ENCODE peak calls at places on chromosomes 2 and 18, in six cellular contexts. One of them, this sample, is unnamed.
A peak's percentile ranks its signal among the peaks of the same experiment; 100 is the strongest.

GRCh38 chr18:61842146-61842545 is 50.7 kb downstream of the RNF152 start:
- DNase-seq in K562: no peak
- DNase-seq in HepG2: no peak
- DNase-seq in endothelial cell of umbilical vein: peak; percentile 81
- DNase-seq in WTC11: no peak
- DNase-seq in A549: no peak
- DNase-seq in this sample: no peak

GRCh38 chr2:181977661-181978350 is 7.8 kb upstream of the PPP1R1C start:
- DNase-seq in HepG2: no peak
- DNase-seq in WTC11: no peak
- DNase-seq in A549: peak; percentile 10
- DNase-seq in K562: no peak
- DNase-seq in endothelial cell of umbilical vein: no peak
- DNase-seq in this sample: no peak

GRCh38 chr18:47260138-47260923 is 8.9 kb upstream of the SKOR2 start:
- DNase-seq in K562: peak; percentile 23
- DNase-seq in HepG2: peak; percentile 5
- DNase-seq in A549: peak; percentile 28
- DNase-seq in WTC11: peak; percentile 93
- DNase-seq in endothelial cell of umbilical vein: peak; percentile 25
- DNase-seq in this sample: peak; percentile 95

GRCh38 chr2:111238336-111238735 is 117.6 kb downstream of the BCL2L11 start:
- DNase-seq in endothelial cell of umbilical vein: no peak
- DNase-seq in WTC11: no peak
- DNase-seq in HepG2: no peak
- DNase-seq in K562: no peak
- DNase-seq in A549: no peak
- DNase-seq in this sample: no peak

GRCh38 chr2:33670392-33670937 is 71.4 kb upstream of the FAM98A start:
- DNase-seq in A549: peak; percentile 21
- DNase-seq in endothelial cell of umbilical vein: no peak
- DNase-seq in HepG2: no peak
- DNase-seq in K562: peak; percentile 7
- DNase-seq in WTC11: peak; percentile 21
- DNase-seq in this sample: no peak

GRCh38 chr2:225164406-225165048 is 122.3 kb upstream of the DOCK10 start:
- DNase-seq in WTC11: no peak
- DNase-seq in endothelial cell of umbilical vein: peak; percentile 2
- DNase-seq in A549: no peak
- DNase-seq in K562: peak; percentile 8
- DNase-seq in HepG2: no peak
- DNase-seq in this sample: no peak

GRCh38 chr2:20153131-20153851 is 71.6 kb downstream of the SDC1 start:
- DNase-seq in endothelial cell of umbilical vein: no peak
- DNase-seq in WTC11: no peak
- DNase-seq in HepG2: no peak
- DNase-seq in A549: no peak
- DNase-seq in K562: no peak
- DNase-seq in this sample: no peak

GRCh38 chr2:39124770-39125075 is 3.9 kb upstream of the SOS1 start:
- DNase-seq in HepG2: no peak
- DNase-seq in endothelial cell of umbilical vein: no peak
- DNase-seq in K562: peak; percentile 62
- DNase-seq in WTC11: no peak
- DNase-seq in A549: no peak
- DNase-seq in this sample: no peak

GRCh38 chr2:129849559-129850160 is 129.8 kb upstream of the RAB6C start:
- DNase-seq in K562: peak; percentile 71
- DNase-seq in A549: peak; percentile 29
- DNase-seq in WTC11: no peak
- DNase-seq in HepG2: peak; percentile 69
- DNase-seq in endothelial cell of umbilical vein: peak; percentile 74
- DNase-seq in this sample: no peak

GRCh38 chr2:207479198-207479785 is 50.5 kb upstream of the CREB1 start:
- DNase-seq in HepG2: peak; percentile 52
- DNase-seq in endothelial cell of umbilical vein: no peak
- DNase-seq in K562: no peak
- DNase-seq in A549: no peak
- DNase-seq in WTC11: no peak
- DNase-seq in this sample: no peak

GRCh38 chr18:10661333-10661732 is 135.5 kb downstream of the NAPG start:
- DNase-seq in K562: no peak
- DNase-seq in HepG2: no peak
- DNase-seq in endothelial cell of umbilical vein: no peak
- DNase-seq in WTC11: no peak
- DNase-seq in A549: no peak
- DNase-seq in this sample: no peak

GRCh38 chr2:231611273-231612198 is 18.9 kb downstream of the TEX44 start:
- DNase-seq in K562: peak; percentile 71
- DNase-seq in WTC11: peak; percentile 63
- DNase-seq in A549: peak; percentile 92
- DNase-seq in endothelial cell of umbilical vein: peak; percentile 55
- DNase-seq in HepG2: peak; percentile 59
- DNase-seq in this sample: peak; percentile 81

GRCh38 chr2:159706385-159706980 is 5.8 kb upstream of the MARCHF7 start:
- DNase-seq in endothelial cell of umbilical vein: no peak
- DNase-seq in K562: no peak
- DNase-seq in A549: no peak
- DNase-seq in HepG2: no peak
- DNase-seq in WTC11: no peak
- DNase-seq in this sample: no peak

GRCh38 chr2:40466926-40467325 is 15.0 kb upstream of the SLC8A1 start:
- DNase-seq in A549: no peak
- DNase-seq in endothelial cell of umbilical vein: no peak
- DNase-seq in WTC11: no peak
- DNase-seq in HepG2: no peak
- DNase-seq in K562: no peak
- DNase-seq in this sample: no peak

GRCh38 chr2:240467659-240468299 is 32.3 kb downstream of the GPC1 start:
- DNase-seq in A549: no peak
- DNase-seq in K562: no peak
- DNase-seq in endothelial cell of umbilical vein: no peak
- DNase-seq in HepG2: no peak
- DNase-seq in WTC11: peak; percentile 12
- DNase-seq in this sample: no peak

GRCh38 chr2:241564596-241565411 is 6.3 kb downstream of the BOK start:
- DNase-seq in WTC11: no peak
- DNase-seq in HepG2: no peak
- DNase-seq in endothelial cell of umbilical vein: no peak
- DNase-seq in A549: no peak
- DNase-seq in K562: no peak
- DNase-seq in this sample: no peak

GRCh38 chr2:73112913-73113633 is at the start of gene RAB11FIP5:
- DNase-seq in A549: peak; percentile 67
- DNase-seq in WTC11: peak; percentile 86
- DNase-seq in HepG2: peak; percentile 57
- DNase-seq in endothelial cell of umbilical vein: peak; percentile 70
- DNase-seq in K562: peak; percentile 74
- DNase-seq in this sample: peak; percentile 91

GRCh38 chr18:68033466-68033865 is 516.9 kb upstream of the DSEL start:
- DNase-seq in endothelial cell of umbilical vein: no peak
- DNase-seq in HepG2: no peak
- DNase-seq in A549: no peak
- DNase-seq in WTC11: no peak
- DNase-seq in K562: no peak
- DNase-seq in this sample: no peak

GRCh38 chr2:224222320-224222719 is 179.6 kb downstream of the FAM124B start:
- DNase-seq in endothelial cell of umbilical vein: peak; percentile 32
- DNase-seq in WTC11: no peak
- DNase-seq in HepG2: no peak
- DNase-seq in A549: no peak
- DNase-seq in K562: no peak
- DNase-seq in this sample: no peak

GRCh38 chr2:167052825-167053224 is 164.5 kb downstream of the XIRP2 start:
- DNase-seq in HepG2: no peak
- DNase-seq in A549: no peak
- DNase-seq in endothelial cell of umbilical vein: no peak
- DNase-seq in K562: no peak
- DNase-seq in WTC11: no peak
- DNase-seq in this sample: no peak

GRCh38 chr2:47271054-47272000 is 116.2 kb upstream of the STPG4 start:
- DNase-seq in HepG2: no peak
- DNase-seq in WTC11: no peak
- DNase-seq in endothelial cell of umbilical vein: no peak
- DNase-seq in K562: no peak
- DNase-seq in A549: no peak
- DNase-seq in this sample: no peak
- TF ChIP-seq JUN in HepG2: no peak
- TF ChIP-seq JUN in WTC11: no peak
- TF ChIP-seq JUN in endothelial cell of umbilical vein: no peak
- TF ChIP-seq JUN in K562: no peak
- TF ChIP-seq JUN in A549: no peak
- TF ChIP-seq JUN in this sample: no peak

GRCh38 chr2:185179783-185180182 is 558.8 kb upstream of the FSIP2 start:
- DNase-seq in A549: no peak
- DNase-seq in K562: no peak
- DNase-seq in HepG2: no peak
- DNase-seq in WTC11: no peak
- DNase-seq in endothelial cell of umbilical vein: no peak
- DNase-seq in this sample: no peak
- TF ChIP-seq JUN in A549: no peak
- TF ChIP-seq JUN in K562: no peak
- TF ChIP-seq JUN in HepG2: no peak
- TF ChIP-seq JUN in WTC11: no peak
- TF ChIP-seq JUN in endothelial cell of umbilical vein: no peak
- TF ChIP-seq JUN in this sample: no peak

GRCh38 chr2:10552220-10552870 is 104.2 kb upstream of the ODC1 start:
- DNase-seq in HepG2: no peak
- DNase-seq in WTC11: no peak
- DNase-seq in A549: no peak
- DNase-seq in endothelial cell of umbilical vein: no peak
- DNase-seq in K562: no peak
- DNase-seq in this sample: no peak
- TF ChIP-seq JUN in HepG2: no peak
- TF ChIP-seq JUN in WTC11: no peak
- TF ChIP-seq JUN in A549: no peak
- TF ChIP-seq JUN in endothelial cell of umbilical vein: no peak
- TF ChIP-seq JUN in K562: no peak
- TF ChIP-seq JUN in this sample: no peak

DNA sequence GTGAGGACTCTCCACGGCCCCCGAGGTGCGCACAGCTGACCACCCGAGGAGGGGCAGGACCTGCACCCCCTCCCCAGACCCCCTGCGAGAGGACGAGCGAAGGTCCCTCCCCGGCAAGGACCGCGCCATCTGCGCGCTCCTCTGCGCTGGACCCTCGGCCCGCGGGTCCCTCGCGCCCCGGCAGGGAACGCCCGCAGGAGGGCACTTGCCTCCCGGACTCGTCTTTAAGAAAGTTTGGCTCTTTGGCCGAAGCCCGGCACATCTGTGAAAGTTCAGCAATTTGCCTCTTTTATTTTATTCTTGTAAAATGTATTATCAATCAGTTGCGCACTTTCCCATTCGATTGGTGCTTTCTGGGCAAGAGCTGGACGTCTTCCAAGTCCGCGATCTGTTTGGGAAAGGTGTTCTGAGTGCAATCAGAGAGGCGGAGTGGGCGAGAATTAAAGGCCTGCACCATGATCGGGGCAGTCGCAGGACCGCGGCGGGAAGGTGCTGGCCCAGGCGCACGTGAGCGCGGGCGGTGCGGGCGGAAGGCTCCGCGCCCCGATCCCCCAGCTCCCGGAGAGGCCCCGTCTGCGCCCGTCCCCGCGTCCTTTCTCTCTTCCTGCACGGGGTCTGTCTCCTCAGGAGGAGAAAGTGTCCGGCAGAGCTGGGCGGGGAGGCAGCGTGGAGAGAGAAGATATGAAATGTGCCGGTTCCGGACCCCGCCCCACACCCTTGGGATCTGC is 1.6 kb upstream of the ALKAL2 start:
- DNase-seq in K562: peak; percentile 75
- DNase-seq in endothelial cell of umbilical vein: peak; percentile 19
- DNase-seq in WTC11: peak; percentile 40
- DNase-seq in A549: no peak
- DNase-seq in HepG2: no peak
- DNase-seq in this sample: peak; percentile 74
- TF ChIP-seq JUN in K562: no peak
- TF ChIP-seq JUN in endothelial cell of umbilical vein: no peak
- TF ChIP-seq JUN in WTC11: no peak
- TF ChIP-seq JUN in A549: no peak
- TF ChIP-seq JUN in HepG2: no peak
- TF ChIP-seq JUN in this sample: no peak

GRCh38 chr2:201860541-201861154 is 54.3 kb downstream of the CDK15 start:
- DNase-seq in WTC11: peak; percentile 51
- DNase-seq in endothelial cell of umbilical vein: peak; percentile 81
- DNase-seq in HepG2: peak; percentile 69
- DNase-seq in A549: peak; percentile 65
- DNase-seq in K562: peak; percentile 63
- DNase-seq in this sample: no peak

GRCh38 chr2:201857326-201857725 is 51.0 kb downstream of the CDK15 start:
- DNase-seq in endothelial cell of umbilical vein: no peak
- DNase-seq in K562: no peak
- DNase-seq in A549: no peak
- DNase-seq in WTC11: no peak
- DNase-seq in HepG2: no peak
- DNase-seq in this sample: no peak

GRCh38 chr2:201859886-201860285 is 53.5 kb downstream of the CDK15 start:
- DNase-seq in WTC11: no peak
- DNase-seq in A549: no peak
- DNase-seq in endothelial cell of umbilical vein: no peak
- DNase-seq in K562: no peak
- DNase-seq in HepG2: no peak
- DNase-seq in this sample: no peak

GRCh38 chr2:201858267-201858666 is 51.9 kb downstream of the CDK15 start:
- DNase-seq in endothelial cell of umbilical vein: no peak
- DNase-seq in K562: no peak
- DNase-seq in WTC11: no peak
- DNase-seq in A549: no peak
- DNase-seq in HepG2: no peak
- DNase-seq in this sample: no peak

DNA sequence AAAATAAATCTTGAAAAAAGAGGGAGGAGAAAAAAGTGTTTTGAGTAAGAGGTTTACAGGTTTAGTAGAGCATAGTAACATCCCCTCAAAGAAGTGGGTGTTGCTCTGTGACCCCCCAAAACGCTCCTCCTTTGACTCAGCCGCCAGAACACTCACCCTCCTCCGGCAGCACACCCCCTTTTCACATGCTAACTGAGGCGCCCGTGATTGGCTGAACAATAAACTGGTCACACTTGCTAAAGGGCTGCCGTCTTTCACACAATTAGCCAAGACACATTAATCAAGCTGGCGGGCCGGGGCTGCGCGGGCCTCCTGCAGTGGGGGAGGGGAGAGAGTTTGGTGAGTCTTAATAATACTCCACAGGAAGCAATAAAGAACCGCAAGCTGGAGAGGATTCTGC is 52.4 kb downstream of the CDK15 start:
- DNase-seq in K562: peak; percentile 16
- DNase-seq in WTC11: peak; percentile 58
- DNase-seq in A549: no peak
- DNase-seq in endothelial cell of umbilical vein: peak; percentile 58
- DNase-seq in HepG2: no peak
- DNase-seq in this sample: peak; percentile 17
- TF ChIP-seq JUN in K562: no peak
- TF ChIP-seq JUN in WTC11: no peak
- TF ChIP-seq JUN in A549: no peak
- TF ChIP-seq JUN in endothelial cell of umbilical vein: no peak
- TF ChIP-seq JUN in HepG2: no peak
- TF ChIP-seq JUN in this sample: no peak

This sample was measured in H1.